ENCODE peak calls at places on chromosomes 3 and 15, in eight cellular contexts. One of them, this sample, is unnamed.

GRCh38 chr3:41630017-41630416 is 331.9 kb downstream of the ULK4 start:
- DNase-seq in progenitor cell of endocrine pancreas: no peak
- DNase-seq in BJ: no peak
- DNase-seq in left ventricle myocardium inferior: no peak
- DNase-seq in transverse colon: no peak
- DNase-seq in epithelial cell of esophagus: no peak
- DNase-seq in fibroblast of mammary gland: no peak
- DNase-seq in fibroblast of lung: peak; percentile 43
- DNase-seq in this sample: no peak

GRCh38 chr3:21013566-21013965 is 737.4 kb downstream of the ZNF385D start:
- DNase-seq in progenitor cell of endocrine pancreas: no peak
- DNase-seq in BJ: no peak
- DNase-seq in left ventricle myocardium inferior: no peak
- DNase-seq in transverse colon: no peak
- DNase-seq in epithelial cell of esophagus: peak; percentile 74
- DNase-seq in fibroblast of mammary gland: no peak
- DNase-seq in fibroblast of lung: peak; percentile 12
- DNase-seq in this sample: no peak

GRCh38 chr15:35519536-35520149 is 26.3 kb downstream of the DPH6 start:
- DNase-seq in progenitor cell of endocrine pancreas: no peak
- DNase-seq in BJ: no peak
- DNase-seq in left ventricle myocardium inferior: no peak
- DNase-seq in transverse colon: no peak
- DNase-seq in epithelial cell of esophagus: peak; percentile 55
- DNase-seq in fibroblast of mammary gland: peak; percentile 70
- DNase-seq in fibroblast of lung: peak; percentile 47
- DNase-seq in this sample: no peak

GRCh38 chr3:64650710-64651109 is 37.1 kb downstream of the ADAMTS9 start:
- DNase-seq in progenitor cell of endocrine pancreas: no peak
- DNase-seq in BJ: peak; percentile 56
- DNase-seq in left ventricle myocardium inferior: no peak
- DNase-seq in transverse colon: no peak
- DNase-seq in epithelial cell of esophagus: no peak
- DNase-seq in fibroblast of mammary gland: peak; percentile 33
- DNase-seq in fibroblast of lung: peak; percentile 55
- DNase-seq in this sample: no peak

GRCh38 chr3:195209083-195209835 is 61.7 kb downstream of the XXYLT1 start:
- DNase-seq in progenitor cell of endocrine pancreas: no peak
- DNase-seq in BJ: no peak
- DNase-seq in left ventricle myocardium inferior: no peak
- DNase-seq in transverse colon: no peak
- DNase-seq in epithelial cell of esophagus: peak; percentile 27
- DNase-seq in fibroblast of mammary gland: no peak
- DNase-seq in fibroblast of lung: no peak
- DNase-seq in this sample: no peak

GRCh38 chr15:87672309-87672897 is 584.1 kb downstream of the NTRK3 start:
- DNase-seq in progenitor cell of endocrine pancreas: peak; percentile 11
- DNase-seq in BJ: no peak
- DNase-seq in left ventricle myocardium inferior: peak; percentile 16
- DNase-seq in transverse colon: no peak
- DNase-seq in epithelial cell of esophagus: peak; percentile 12
- DNase-seq in fibroblast of mammary gland: peak; percentile 6
- DNase-seq in fibroblast of lung: peak; percentile 39
- DNase-seq in this sample: no peak

GRCh38 chr3:123935830-123936229 is 25.2 kb downstream of the CCDC14 start:
- DNase-seq in progenitor cell of endocrine pancreas: no peak
- DNase-seq in BJ: no peak
- DNase-seq in left ventricle myocardium inferior: no peak
- DNase-seq in transverse colon: no peak
- DNase-seq in epithelial cell of esophagus: no peak
- DNase-seq in fibroblast of mammary gland: no peak
- DNase-seq in fibroblast of lung: no peak
- DNase-seq in this sample: no peak

GRCh38 chr3:184738982-184739381 is 27.1 kb upstream of the MAGEF1 start:
- DNase-seq in progenitor cell of endocrine pancreas: no peak
- DNase-seq in BJ: no peak
- DNase-seq in left ventricle myocardium inferior: no peak
- DNase-seq in transverse colon: no peak
- DNase-seq in epithelial cell of esophagus: no peak
- DNase-seq in fibroblast of mammary gland: no peak
- DNase-seq in fibroblast of lung: no peak
- DNase-seq in this sample: no peak

GRCh38 chr3:146702237-146702636 is 97.1 kb upstream of the PLSCR5 start:
- DNase-seq in progenitor cell of endocrine pancreas: no peak
- DNase-seq in BJ: no peak
- DNase-seq in left ventricle myocardium inferior: no peak
- DNase-seq in transverse colon: no peak
- DNase-seq in epithelial cell of esophagus: no peak
- DNase-seq in fibroblast of mammary gland: no peak
- DNase-seq in fibroblast of lung: no peak
- DNase-seq in this sample: no peak

GRCh38 chr3:168096210-168096795 is 579 bp upstream of the GOLIM4 start:
- DNase-seq in progenitor cell of endocrine pancreas: peak; percentile 29
- DNase-seq in BJ: peak; percentile 47
- DNase-seq in left ventricle myocardium inferior: peak; percentile 33
- DNase-seq in transverse colon: peak; percentile 62
- DNase-seq in epithelial cell of esophagus: peak; percentile 91
- DNase-seq in fibroblast of mammary gland: peak; percentile 91
- DNase-seq in fibroblast of lung: peak; percentile 95
- DNase-seq in this sample: peak; percentile 85

GRCh38 chr15:25832158-25832557 is 31.0 kb downstream of the ATP10A start:
- DNase-seq in progenitor cell of endocrine pancreas: no peak
- DNase-seq in BJ: no peak
- DNase-seq in left ventricle myocardium inferior: no peak
- DNase-seq in transverse colon: no peak
- DNase-seq in epithelial cell of esophagus: no peak
- DNase-seq in fibroblast of mammary gland: no peak
- DNase-seq in fibroblast of lung: peak; percentile 75
- DNase-seq in this sample: no peak

GRCh38 chr3:12875857-12876451 is 34.6 kb upstream of the RPL32 start:
- DNase-seq in progenitor cell of endocrine pancreas: peak; percentile 71
- DNase-seq in BJ: no peak
- DNase-seq in left ventricle myocardium inferior: peak; percentile 45
- DNase-seq in transverse colon: peak; percentile 46
- DNase-seq in epithelial cell of esophagus: no peak
- DNase-seq in fibroblast of mammary gland: peak; percentile 10
- DNase-seq in fibroblast of lung: peak; percentile 26
- DNase-seq in this sample: no peak

GRCh38 chr3:108959017-108959416 is 5.3 kb upstream of the GUCA1C start:
- DNase-seq in progenitor cell of endocrine pancreas: no peak
- DNase-seq in BJ: no peak
- DNase-seq in left ventricle myocardium inferior: no peak
- DNase-seq in transverse colon: no peak
- DNase-seq in epithelial cell of esophagus: peak; percentile 50
- DNase-seq in fibroblast of mammary gland: no peak
- DNase-seq in fibroblast of lung: peak; percentile 60
- DNase-seq in this sample: no peak

DNA sequence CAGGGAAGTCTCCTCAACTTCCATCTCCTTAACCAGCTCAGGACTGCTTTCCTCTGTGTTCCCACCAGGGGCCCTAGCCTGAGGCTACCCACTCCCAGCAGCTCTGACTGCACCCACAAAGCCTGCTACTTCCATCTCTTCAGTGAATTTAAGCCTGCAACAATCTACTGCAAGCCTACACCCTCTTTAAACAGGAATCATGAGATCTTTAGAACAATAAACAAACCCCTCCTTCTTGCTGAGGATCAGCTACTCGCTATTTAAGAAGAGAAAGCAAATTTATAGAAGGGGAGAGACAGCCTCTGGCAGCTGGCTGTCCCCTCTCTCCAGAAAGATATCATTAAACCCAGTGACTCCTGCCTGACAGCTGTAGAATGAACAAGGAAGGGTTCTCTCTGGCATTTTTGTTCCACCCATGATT is 51.9 kb downstream of the ARHGAP31 start:
- DNase-seq in progenitor cell of endocrine pancreas: no peak
- DNase-seq in BJ: no peak
- DNase-seq in left ventricle myocardium inferior: no peak
- DNase-seq in transverse colon: no peak
- DNase-seq in epithelial cell of esophagus: no peak
- DNase-seq in fibroblast of mammary gland: no peak
- DNase-seq in fibroblast of lung: no peak
- DNase-seq in this sample: no peak
- TF ChIP-seq CTCF in progenitor cell of endocrine pancreas: no peak
- TF ChIP-seq CTCF in BJ: no peak
- TF ChIP-seq CTCF in left ventricle myocardium inferior: no peak
- TF ChIP-seq CTCF in transverse colon: no peak
- TF ChIP-seq CTCF in epithelial cell of esophagus: no peak
- TF ChIP-seq CTCF in fibroblast of mammary gland: no peak
- TF ChIP-seq CTCF in fibroblast of lung: peak; percentile 16
- TF ChIP-seq CTCF in this sample: no peak

GRCh38 chr3:132981746-132982145 is 56.4 kb upstream of the TMEM108 start:
- DNase-seq in progenitor cell of endocrine pancreas: no peak
- DNase-seq in BJ: no peak
- DNase-seq in left ventricle myocardium inferior: no peak
- DNase-seq in transverse colon: no peak
- DNase-seq in epithelial cell of esophagus: no peak
- DNase-seq in fibroblast of mammary gland: no peak
- DNase-seq in fibroblast of lung: no peak
- DNase-seq in this sample: no peak
- TF ChIP-seq CTCF in progenitor cell of endocrine pancreas: no peak
- TF ChIP-seq CTCF in BJ: no peak
- TF ChIP-seq CTCF in left ventricle myocardium inferior: no peak
- TF ChIP-seq CTCF in transverse colon: no peak
- TF ChIP-seq CTCF in epithelial cell of esophagus: no peak
- TF ChIP-seq CTCF in fibroblast of mammary gland: no peak
- TF ChIP-seq CTCF in fibroblast of lung: peak; percentile 7
- TF ChIP-seq CTCF in this sample: no peak

DNA sequence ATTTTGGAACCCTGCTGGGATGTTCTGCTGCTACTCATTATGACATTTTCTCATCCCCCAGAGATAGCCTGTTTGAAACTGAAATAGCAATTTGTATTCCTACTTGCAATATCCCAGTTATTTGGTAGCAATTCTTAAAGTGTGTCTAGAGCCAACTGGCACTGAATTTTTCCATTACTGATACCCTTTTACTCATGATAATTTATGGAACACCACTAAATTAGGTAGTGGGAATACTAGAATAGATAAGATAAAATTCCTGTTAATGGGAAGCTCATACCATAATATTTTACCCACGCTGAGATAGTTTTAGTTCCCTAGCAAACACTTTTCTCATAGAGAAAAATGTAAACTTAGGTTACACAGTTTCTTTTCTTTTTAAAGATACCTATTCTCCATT is 309.4 kb downstream of the SV2B start:
- DNase-seq in progenitor cell of endocrine pancreas: no peak
- DNase-seq in BJ: no peak
- DNase-seq in left ventricle myocardium inferior: no peak
- DNase-seq in transverse colon: no peak
- DNase-seq in epithelial cell of esophagus: no peak
- DNase-seq in fibroblast of mammary gland: no peak
- DNase-seq in fibroblast of lung: peak; percentile 36
- DNase-seq in this sample: no peak
- TF ChIP-seq CTCF in progenitor cell of endocrine pancreas: no peak
- TF ChIP-seq CTCF in BJ: no peak
- TF ChIP-seq CTCF in left ventricle myocardium inferior: no peak
- TF ChIP-seq CTCF in transverse colon: no peak
- TF ChIP-seq CTCF in epithelial cell of esophagus: no peak
- TF ChIP-seq CTCF in fibroblast of mammary gland: no peak
- TF ChIP-seq CTCF in fibroblast of lung: no peak
- TF ChIP-seq CTCF in this sample: no peak

GRCh38 chr3:138479355-138479964 is 45.0 kb downstream of the ESYT3 start:
- DNase-seq in progenitor cell of endocrine pancreas: no peak
- DNase-seq in BJ: no peak
- DNase-seq in left ventricle myocardium inferior: no peak
- DNase-seq in transverse colon: no peak
- DNase-seq in epithelial cell of esophagus: peak; percentile 58
- DNase-seq in fibroblast of mammary gland: peak; percentile 54
- DNase-seq in fibroblast of lung: peak; percentile 27
- DNase-seq in this sample: no peak
- TF ChIP-seq CTCF in progenitor cell of endocrine pancreas: peak; percentile 84
- TF ChIP-seq CTCF in BJ: peak; percentile 91
- TF ChIP-seq CTCF in left ventricle myocardium inferior: peak; percentile 69
- TF ChIP-seq CTCF in transverse colon: peak; percentile 28
- TF ChIP-seq CTCF in epithelial cell of esophagus: peak; percentile 73
- TF ChIP-seq CTCF in fibroblast of mammary gland: peak; percentile 97
- TF ChIP-seq CTCF in fibroblast of lung: peak; percentile 96
- TF ChIP-seq CTCF in this sample: peak; percentile 83

GRCh38 chr3:172208586-172209332 is 169.4 kb downstream of the FNDC3B start:
- DNase-seq in progenitor cell of endocrine pancreas: no peak
- DNase-seq in BJ: no peak
- DNase-seq in left ventricle myocardium inferior: no peak
- DNase-seq in transverse colon: no peak
- DNase-seq in epithelial cell of esophagus: peak; percentile 82
- DNase-seq in fibroblast of mammary gland: no peak
- DNase-seq in fibroblast of lung: peak; percentile 56
- DNase-seq in this sample: no peak

GRCh38 chr3:172209333-172210321 is 170.2 kb downstream of the FNDC3B start:
- DNase-seq in progenitor cell of endocrine pancreas: no peak
- DNase-seq in BJ: no peak
- DNase-seq in left ventricle myocardium inferior: peak; percentile 64
- DNase-seq in transverse colon: no peak
- DNase-seq in epithelial cell of esophagus: no peak
- DNase-seq in fibroblast of mammary gland: no peak
- DNase-seq in fibroblast of lung: peak; percentile 22
- DNase-seq in this sample: no peak

GRCh38 chr3:172213168-172213567 is 173.8 kb downstream of the FNDC3B start:
- DNase-seq in progenitor cell of endocrine pancreas: no peak
- DNase-seq in BJ: no peak
- DNase-seq in left ventricle myocardium inferior: no peak
- DNase-seq in transverse colon: no peak
- DNase-seq in epithelial cell of esophagus: peak; percentile 65
- DNase-seq in fibroblast of mammary gland: peak; percentile 73
- DNase-seq in fibroblast of lung: peak; percentile 89
- DNase-seq in this sample: no peak

GRCh38 chr3:172211123-172211522 is 171.7 kb downstream of the FNDC3B start:
- DNase-seq in progenitor cell of endocrine pancreas: no peak
- DNase-seq in BJ: no peak
- DNase-seq in left ventricle myocardium inferior: no peak
- DNase-seq in transverse colon: no peak
- DNase-seq in epithelial cell of esophagus: no peak
- DNase-seq in fibroblast of mammary gland: no peak
- DNase-seq in fibroblast of lung: no peak
- DNase-seq in this sample: no peak

DNA sequence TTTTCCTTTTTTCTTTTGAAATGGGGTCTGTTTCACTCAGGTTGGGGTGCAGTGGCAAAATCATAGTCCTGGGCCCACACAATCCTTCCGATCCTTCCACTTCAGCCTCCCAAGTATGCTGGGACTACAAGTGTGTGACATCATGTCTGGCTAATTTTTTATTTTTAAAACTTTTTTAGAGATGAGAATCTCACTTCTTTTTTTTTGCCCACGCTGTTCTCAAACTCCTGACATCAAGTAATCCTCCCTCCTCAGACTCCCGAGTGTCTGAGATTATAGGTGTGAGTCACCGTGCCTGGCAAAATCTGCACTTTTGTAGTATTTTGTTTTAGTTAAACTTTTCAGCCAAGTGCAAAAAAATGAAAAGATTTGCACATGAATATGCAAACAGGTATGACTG is 171.0 kb downstream of the FNDC3B start:
- DNase-seq in progenitor cell of endocrine pancreas: no peak
- DNase-seq in BJ: no peak
- DNase-seq in left ventricle myocardium inferior: no peak
- DNase-seq in transverse colon: no peak
- DNase-seq in epithelial cell of esophagus: no peak
- DNase-seq in fibroblast of mammary gland: peak; percentile 58
- DNase-seq in fibroblast of lung: peak; percentile 76
- DNase-seq in this sample: no peak
- TF ChIP-seq CTCF in progenitor cell of endocrine pancreas: no peak
- TF ChIP-seq CTCF in BJ: no peak
- TF ChIP-seq CTCF in left ventricle myocardium inferior: no peak
- TF ChIP-seq CTCF in transverse colon: no peak
- TF ChIP-seq CTCF in epithelial cell of esophagus: no peak
- TF ChIP-seq CTCF in fibroblast of mammary gland: no peak
- TF ChIP-seq CTCF in fibroblast of lung: no peak
- TF ChIP-seq CTCF in this sample: no peak

GRCh38 chr15:26974120-26974780 is 3.3 kb downstream of the GABRG3 start:
- DNase-seq in progenitor cell of endocrine pancreas: no peak
- DNase-seq in BJ: no peak
- DNase-seq in left ventricle myocardium inferior: no peak
- DNase-seq in transverse colon: no peak
- DNase-seq in epithelial cell of esophagus: peak; percentile 37
- DNase-seq in fibroblast of mammary gland: peak; percentile 3
- DNase-seq in fibroblast of lung: peak; percentile 48
- DNase-seq in this sample: no peak
- TF ChIP-seq CTCF in progenitor cell of endocrine pancreas: peak; percentile 70
- TF ChIP-seq CTCF in BJ: no peak
- TF ChIP-seq CTCF in left ventricle myocardium inferior: peak; percentile 33
- TF ChIP-seq CTCF in transverse colon: no peak
- TF ChIP-seq CTCF in epithelial cell of esophagus: peak; percentile 52
- TF ChIP-seq CTCF in fibroblast of mammary gland: peak; percentile 6
- TF ChIP-seq CTCF in fibroblast of lung: peak; percentile 48
- TF ChIP-seq CTCF in this sample: peak; percentile 66

This sample was measured in RWPE2.